ENCODE peak calls at places on chromosomes 16 and 17, in ten cellular contexts. A is glutamatergic neuron; F is RPMI7951; T is tibial artery; S is ureter; J is naive thymus-derived CD8-positive, alpha-beta T cell; V is stimulated activated CD4-positive, alpha-beta T cell treated with anti-CD3 and anti-CD28 coated beads, Interleukin-12 subunit alpha, Interleukin-12 subunit beta, amount 100 ng/mL, for 24 hours; X is iris pigment epithelial cell; K is ovary; D is pons. M is an unnamed sample.

GRCh38 chr17:44901323-44901965 is 2.2 kb upstream of the EFTUD2 start:
- DNase-seq in A (no peak), F (peak), T (no peak), S (no peak), J (no peak), V (no peak), X (peak), K (no peak), D (no peak), M (no peak)

GRCh38 chr17:41511130-41511529 is 5.7 kb upstream of the KRT13 start:
- DNase-seq in A (no peak), F (no peak), T (no peak), S (no peak), J (no peak), V (no peak), X (no peak), K (no peak), D (no peak), M (no peak)

GRCh38 chr17:2137342-2138098 is 82.6 kb downstream of the HIC1 start:
- DNase-seq in A (no peak), F (peak), T (no peak), S (no peak), J (no peak), V (no peak), X (peak), K (no peak), D (no peak), M (no peak)

GRCh38 chr17:77959216-77959925 is 868 bp downstream of the TNRC6C start:
- DNase-seq in A (peak), F (no peak), T (no peak), S (no peak), J (peak), V (peak), X (peak), K (peak), D (no peak), M (no peak)

GRCh38 chr16:23384878-23385277 is 68.1 kb downstream of the COG7 start:
- DNase-seq in A (no peak), F (no peak), T (no peak), S (no peak), J (no peak), V (no peak), X (no peak), K (no peak), D (no peak), M (no peak)

GRCh38 chr16:2782583-2783351 is 4.6 kb downstream of the PRSS33 start:
- DNase-seq in A (no peak), F (no peak), T (no peak), S (no peak), J (no peak), V (no peak), X (no peak), K (no peak), D (no peak), M (no peak)

GRCh38 chr16:72195609-72196008 is 23.7 kb upstream of the PMFBP1 start:
- DNase-seq in A (peak), F (no peak), T (no peak), S (no peak), J (no peak), V (no peak), X (no peak), K (no peak), D (no peak), M (no peak)

GRCh38 chr17:21377821-21378396 is 1.8 kb downstream of the KCNJ12 start:
- DNase-seq in A (peak), F (no peak), T (no peak), S (no peak), J (no peak), V (no peak), X (no peak), K (no peak), D (no peak), M (no peak)

GRCh38 chr17:75594499-75595283 is 7.1 kb downstream of the MYO15B start:
- DNase-seq in A (no peak), F (no peak), T (no peak), S (no peak), J (no peak), V (no peak), X (no peak), K (no peak), D (no peak), M (no peak)

GRCh38 chr16:89257757-89258465 is 40.4 kb downstream of the ZNF778 start:
- DNase-seq in A (no peak), F (peak), T (no peak), S (no peak), J (no peak), V (no peak), X (no peak), K (no peak), D (no peak), M (peak)

GRCh38 chr17:56810286-56810781 is 23.4 kb downstream of the C17orf67 start:
- DNase-seq in A (peak), F (no peak), T (no peak), S (no peak), J (no peak), V (no peak), X (no peak), K (peak), D (no peak), M (no peak)

GRCh38 chr17:82813299-82814051 is 26.3 kb downstream of the ZNF750 start:
- DNase-seq in A (no peak), F (no peak), T (no peak), S (no peak), J (no peak), V (no peak), X (no peak), K (no peak), D (no peak), M (no peak)

GRCh38 chr17:31310260-31310659 is 3.6 kb downstream of the EVI2B start:
- DNase-seq in A (no peak), F (no peak), T (no peak), S (no peak), J (peak), V (no peak), X (no peak), K (no peak), D (peak), M (no peak)

GRCh38 chr17:81976332-81977210 is 858 bp upstream of the ASPSCR1 start:
- DNase-seq in A (no peak), F (no peak), T (no peak), S (no peak), J (no peak), V (no peak), X (no peak), K (peak), D (peak), M (no peak)

GRCh38 chr16:57764341-57765159 is 29.0 kb downstream of the KATNB1 start:
- DNase-seq in A (no peak), F (peak), T (no peak), S (no peak), J (no peak), V (no peak), X (peak), K (no peak), D (no peak), M (no peak)

GRCh38 chr17:47286198-47286914 is 32.7 kb downstream of the ITGB3 start:
- DNase-seq in A (no peak), F (no peak), T (no peak), S (no peak), J (no peak), V (no peak), X (peak), K (no peak), D (no peak), M (no peak)

GRCh38 chr17:29546085-29546484 is 20.8 kb downstream of the ABHD15 start:
- DNase-seq in A (no peak), F (no peak), T (no peak), S (no peak), J (no peak), V (no peak), X (peak), K (no peak), D (no peak), M (no peak)

GRCh38 chr17:29407856-29408255 is 17.7 kb downstream of the TAOK1 start:
- DNase-seq in A (no peak), F (peak), T (no peak), S (no peak), J (no peak), V (no peak), X (peak), K (no peak), D (no peak), M (no peak)

GRCh38 chr17:75059369-75060345 is 12.6 kb downstream of the KCTD2 start:
- DNase-seq in A (no peak), F (peak), T (peak), S (no peak), J (no peak), V (no peak), X (peak), K (peak), D (peak), M (peak)

GRCh38 chr16:78689536-78689935 is 590.1 kb downstream of the WWOX start:
- DNase-seq in A (no peak), F (no peak), T (no peak), S (no peak), J (no peak), V (no peak), X (no peak), K (no peak), D (no peak), M (no peak)

GRCh38 chr17:38745545-38745944 is 2.6 kb downstream of the PCGF2 start:
- DNase-seq in A (no peak), F (no peak), T (no peak), S (no peak), J (no peak), V (no peak), X (no peak), K (peak), D (no peak), M (no peak)

GRCh38 chr16:47848481-47849109 is 307.2 kb downstream of the ABCC12 start:
- DNase-seq in A (no peak), F (peak), T (no peak), S (no peak), J (no peak), V (no peak), X (peak), K (no peak), D (peak), M (no peak)

GRCh38 chr17:65514082-65514481 is 47.4 kb downstream of the AXIN2 start:
- DNase-seq in A (no peak), F (peak), T (no peak), S (no peak), J (no peak), V (no peak), X (peak), K (no peak), D (no peak), M (no peak)

GRCh38 chr17:49388290-49388640 is 26.2 kb upstream of the ZNF652 start:
- DNase-seq in A (no peak), F (no peak), T (no peak), S (no peak), J (peak), V (no peak), X (no peak), K (no peak), D (peak), M (no peak)

GRCh38 chr16:88295526-88296436 is 87.0 kb upstream of the ZNF469 start:
- DNase-seq in A (peak), F (no peak), T (no peak), S (no peak), J (no peak), V (no peak), X (no peak), K (no peak), D (no peak), M (no peak)